ENCODE peak calls at places on chromosomes 12 and 14, in four cellular contexts. One of them, this sample, is unnamed.

GRCh38 chr14:31968107-31968810 is 108.8 kb upstream of the ARHGAP5 start:
- DNase-seq in NCI-H460: no peak
- DNase-seq in T-cell: no peak
- DNase-seq in heart left ventricle: no peak
- DNase-seq in this sample: no peak

GRCh38 chr14:23153891-23154796 is 29.3 kb downstream of the SLC7A8 start:
- DNase-seq in NCI-H460: no peak
- DNase-seq in T-cell: no peak
- DNase-seq in heart left ventricle: peak
- DNase-seq in this sample: no peak

GRCh38 chr12:44833561-44833960 is 42.6 kb downstream of the NELL2 start:
- DNase-seq in NCI-H460: no peak
- DNase-seq in T-cell: no peak
- DNase-seq in heart left ventricle: no peak
- DNase-seq in this sample: no peak

GRCh38 chr12:110012137-110012536 is 12.9 kb downstream of the ANKRD13A start:
- DNase-seq in NCI-H460: no peak
- DNase-seq in T-cell: no peak
- DNase-seq in heart left ventricle: no peak
- DNase-seq in this sample: peak

GRCh38 chr12:125983094-125983783 is 918.0 kb downstream of the AACS start:
- DNase-seq in NCI-H460: peak
- DNase-seq in T-cell: no peak
- DNase-seq in heart left ventricle: no peak
- DNase-seq in this sample: no peak

GRCh38 chr14:22026527-22026926 is 352.9 kb upstream of the OR4E1 start:
- DNase-seq in NCI-H460: no peak
- DNase-seq in T-cell: no peak
- DNase-seq in heart left ventricle: no peak
- DNase-seq in this sample: no peak

GRCh38 chr14:102622262-102622885 is 29.9 kb downstream of the RCOR1 start:
- DNase-seq in NCI-H460: no peak
- DNase-seq in T-cell: no peak
- DNase-seq in heart left ventricle: peak
- DNase-seq in this sample: no peak

GRCh38 chr12:18323159-18323558 is 61.8 kb downstream of the PIK3C2G start:
- DNase-seq in NCI-H460: no peak
- DNase-seq in T-cell: no peak
- DNase-seq in heart left ventricle: no peak
- DNase-seq in this sample: no peak

GRCh38 chr12:124217508-124217981 is 77.3 kb upstream of the RFLNA start:
- DNase-seq in NCI-H460: no peak
- DNase-seq in T-cell: no peak
- DNase-seq in heart left ventricle: no peak
- DNase-seq in this sample: no peak

GRCh38 chr12:132161046-132161781 is 17.0 kb downstream of the NOC4L start:
- DNase-seq in NCI-H460: no peak
- DNase-seq in T-cell: no peak
- DNase-seq in heart left ventricle: no peak
- DNase-seq in this sample: no peak

GRCh38 chr14:100713720-100714119 is 13.0 kb upstream of the DLK1 start:
- DNase-seq in NCI-H460: no peak
- DNase-seq in T-cell: no peak
- DNase-seq in heart left ventricle: no peak
- DNase-seq in this sample: no peak

GRCh38 chr12:69105101-69105613 is 134.2 kb upstream of the CPSF6 start:
- DNase-seq in NCI-H460: no peak
- DNase-seq in T-cell: no peak
- DNase-seq in heart left ventricle: no peak
- DNase-seq in this sample: no peak

GRCh38 chr14:20409226-20409625 is 4.1 kb downstream of the TEP1 start:
- DNase-seq in NCI-H460: no peak
- DNase-seq in T-cell: no peak
- DNase-seq in heart left ventricle: no peak
- DNase-seq in this sample: no peak

GRCh38 chr12:49276304-49277290 is 11.7 kb downstream of the TUBA1C start:
- DNase-seq in NCI-H460: no peak
- DNase-seq in T-cell: no peak
- DNase-seq in heart left ventricle: no peak
- DNase-seq in this sample: no peak

GRCh38 chr12:109934026-109934425 is 34.0 kb downstream of the TCHP start:
- DNase-seq in NCI-H460: no peak
- DNase-seq in T-cell: no peak
- DNase-seq in heart left ventricle: no peak
- DNase-seq in this sample: peak

GRCh38 chr14:101010293-101010692 is 106.8 kb upstream of the RTL1 start:
- DNase-seq in NCI-H460: no peak
- DNase-seq in T-cell: no peak
- DNase-seq in heart left ventricle: no peak
- DNase-seq in this sample: no peak

GRCh38 chr12:29160230-29160629 is 11.2 kb downstream of the FAR2 start:
- DNase-seq in NCI-H460: no peak
- DNase-seq in T-cell: no peak
- DNase-seq in heart left ventricle: no peak
- DNase-seq in this sample: peak

GRCh38 chr14:53147208-53147607 is 5.9 kb downstream of the DDHD1 start:
- DNase-seq in NCI-H460: no peak
- DNase-seq in T-cell: no peak
- DNase-seq in heart left ventricle: no peak
- DNase-seq in this sample: no peak

GRCh38 chr14:26595922-26596721 is 1.7 kb downstream of the NOVA1 start:
- DNase-seq in NCI-H460: no peak
- DNase-seq in T-cell: no peak
- DNase-seq in heart left ventricle: no peak
- DNase-seq in this sample: no peak

GRCh38 chr12:27814851-27815591 is 35.0 kb upstream of the MANSC4 start:
- DNase-seq in NCI-H460: peak
- DNase-seq in T-cell: no peak
- DNase-seq in heart left ventricle: no peak
- DNase-seq in this sample: no peak

GRCh38 chr14:57073986-57074385 is 194.7 kb downstream of the EXOC5 start:
- DNase-seq in NCI-H460: no peak
- DNase-seq in T-cell: no peak
- DNase-seq in heart left ventricle: no peak
- DNase-seq in this sample: no peak

GRCh38 chr14:89465894-89466293 is 48.9 kb upstream of the FOXN3 start:
- DNase-seq in NCI-H460: no peak
- DNase-seq in T-cell: no peak
- DNase-seq in heart left ventricle: no peak
- DNase-seq in this sample: no peak

GRCh38 chr12:75703131-75703530 is 191.7 kb upstream of the KRR1 start:
- DNase-seq in NCI-H460: no peak
- DNase-seq in T-cell: no peak
- DNase-seq in heart left ventricle: no peak
- DNase-seq in this sample: no peak

GRCh38 chr14:87745507-87746118 is 247.4 kb downstream of the GALC start:
- DNase-seq in NCI-H460: peak
- DNase-seq in T-cell: no peak
- DNase-seq in heart left ventricle: no peak
- DNase-seq in this sample: peak

GRCh38 chr12:38149395-38150073 is 167.0 kb upstream of the ALG10B start:
- DNase-seq in NCI-H460: no peak
- DNase-seq in T-cell: no peak
- DNase-seq in heart left ventricle: no peak
- DNase-seq in this sample: no peak

GRCh38 chr12:52151859-52152783 is 39.7 kb downstream of the KRT80 start:
- DNase-seq in NCI-H460: peak
- DNase-seq in T-cell: peak
- DNase-seq in heart left ventricle: peak
- DNase-seq in this sample: peak

GRCh38 chr14:101276309-101277091 is 284.8 kb upstream of the DIO3 start:
- DNase-seq in NCI-H460: no peak
- DNase-seq in T-cell: no peak
- DNase-seq in heart left ventricle: no peak
- DNase-seq in this sample: no peak

GRCh38 chr14:100155049-100155621 is 4.3 kb downstream of the DEGS2 start:
- DNase-seq in NCI-H460: peak
- DNase-seq in T-cell: no peak
- DNase-seq in heart left ventricle: no peak
- DNase-seq in this sample: no peak

GRCh38 chr12:124170756-124171155 is 124.1 kb upstream of the RFLNA start:
- DNase-seq in NCI-H460: no peak
- DNase-seq in T-cell: no peak
- DNase-seq in heart left ventricle: no peak
- DNase-seq in this sample: no peak

GRCh38 chr14:93891756-93892504 is 35.2 kb upstream of the FAM181A start:
- DNase-seq in NCI-H460: no peak
- DNase-seq in T-cell: no peak
- DNase-seq in heart left ventricle: no peak
- DNase-seq in this sample: no peak

GRCh38 chr12:111768159-111768895 is 1.6 kb downstream of the ALDH2 start:
- DNase-seq in NCI-H460: no peak
- DNase-seq in T-cell: no peak
- DNase-seq in heart left ventricle: no peak
- DNase-seq in this sample: no peak

GRCh38 chr12:40464121-40464520 is 228.1 kb upstream of the CNTN1 start:
- DNase-seq in NCI-H460: no peak
- DNase-seq in T-cell: no peak
- DNase-seq in heart left ventricle: no peak
- DNase-seq in this sample: no peak

GRCh38 chr14:103858063-103858820 is 10.9 kb upstream of the PPP1R13B start:
- DNase-seq in NCI-H460: no peak
- DNase-seq in T-cell: no peak
- DNase-seq in heart left ventricle: no peak
- DNase-seq in this sample: no peak

GRCh38 chr12:459430-460258 is at the start of gene B4GALNT3:
- DNase-seq in NCI-H460: peak
- DNase-seq in T-cell: peak
- DNase-seq in heart left ventricle: peak
- DNase-seq in this sample: peak

GRCh38 chr12:124453419-124454351 is 113.7 kb downstream of the NCOR2 start:
- DNase-seq in NCI-H460: peak
- DNase-seq in T-cell: peak
- DNase-seq in heart left ventricle: peak
- DNase-seq in this sample: peak

GRCh38 chr12:47216150-47216677 is 136.5 kb upstream of the AMIGO2 start:
- DNase-seq in NCI-H460: no peak
- DNase-seq in T-cell: peak
- DNase-seq in heart left ventricle: peak
- DNase-seq in this sample: peak

GRCh38 chr14:33647385-33647786 is 303.5 kb downstream of the EGLN3 start:
- DNase-seq in NCI-H460: no peak
- DNase-seq in T-cell: no peak
- DNase-seq in heart left ventricle: no peak
- DNase-seq in this sample: no peak

This sample was measured in CD4-positive, alpha-beta memory T cell.